ENCODE peak calls at places on chromosomes 1 and 21, in eight cellular contexts. Q is pancreas, C is GM12865, N is AG04450, E is Calu3, F is MM.1S, P is left ventricle myocardium inferior, H is heart left ventricle. B is an unnamed sample.

GRCh38 chr1:50174101-50174500 is 65.4 kb downstream of the ELAVL4 start:
- DNase-seq in Q (no peak), C (peak), N (no peak), E (no peak), F (peak), P (no peak), H (no peak), B (no peak)

GRCh38 chr1:99685516-99686180 is 39.7 kb downstream of the PALMD start:
- DNase-seq in Q (peak), C (peak), N (peak), E (peak), F (peak), P (peak), H (peak), B (no peak)

GRCh38 chr1:160682983-160683886 is 28.4 kb downstream of the CD48 start:
- DNase-seq in Q (no peak), C (peak), N (no peak), E (no peak), F (peak), P (no peak), H (no peak), B (no peak)

GRCh38 chr1:172756029-172756428 is 97.1 kb downstream of the FASLG start:
- DNase-seq in Q (no peak), C (no peak), N (no peak), E (no peak), F (no peak), P (no peak), H (no peak), B (no peak)

GRCh38 chr1:93033785-93034184 is 45.3 kb upstream of the MTF2 start:
- DNase-seq in Q (no peak), C (peak), N (no peak), E (no peak), F (peak), P (no peak), H (no peak), B (no peak)

GRCh38 chr1:8687053-8687452 is 130.4 kb downstream of the RERE start:
- DNase-seq in Q (no peak), C (peak), N (no peak), E (no peak), F (no peak), P (no peak), H (no peak), B (no peak)

GRCh38 chr1:108661030-108661609 is at the start of gene HENMT1:
- DNase-seq in Q (peak), C (peak), N (no peak), E (peak), F (peak), P (peak), H (peak), B (no peak)

GRCh38 chr1:202143011-202143767 is 1.3 kb downstream of the ARL8A start:
- DNase-seq in Q (no peak), C (peak), N (no peak), E (peak), F (peak), P (peak), H (no peak), B (no peak)

GRCh38 chr1:184827600-184828368 is 73.1 kb upstream of the EDEM3 start:
- DNase-seq in Q (no peak), C (no peak), N (peak), E (peak), F (peak), P (no peak), H (no peak), B (no peak)

GRCh38 chr1:184533049-184533448 is 146.2 kb downstream of the C1orf21 start:
- DNase-seq in Q (no peak), C (peak), N (no peak), E (no peak), F (no peak), P (no peak), H (no peak), B (no peak)

GRCh38 chr1:115530407-115530806 is 111.4 kb upstream of the VANGL1 start:
- DNase-seq in Q (no peak), C (no peak), N (no peak), E (no peak), F (no peak), P (no peak), H (peak), B (no peak)

GRCh38 chr1:173669491-173669941 is at the start of gene ANKRD45:
- DNase-seq in Q (peak), C (peak), N (no peak), E (peak), F (no peak), P (peak), H (peak), B (peak)

GRCh38 chr1:55679971-55680370 is 464.8 kb upstream of the USP24 start:
- DNase-seq in Q (no peak), C (no peak), N (peak), E (no peak), F (no peak), P (no peak), H (no peak), B (no peak)

GRCh38 chr1:94411217-94411616 is 7.0 kb upstream of the ABCD3 start:
- DNase-seq in Q (no peak), C (peak), N (no peak), E (no peak), F (no peak), P (no peak), H (no peak), B (no peak)

GRCh38 chr21:38858429-38859205 is 52.9 kb downstream of the ETS2 start:
- DNase-seq in Q (no peak), C (no peak), N (no peak), E (no peak), F (no peak), P (no peak), H (no peak), B (no peak)

GRCh38 chr1:214830956-214831355 is 228.0 kb downstream of the CENPF start:
- DNase-seq in Q (no peak), C (no peak), N (no peak), E (no peak), F (no peak), P (no peak), H (no peak), B (no peak)

GRCh38 chr1:84078108-84078823 is 65.8 kb upstream of the PRKACB start:
- DNase-seq in Q (peak), C (peak), N (no peak), E (no peak), F (no peak), P (no peak), H (peak), B (peak)

GRCh38 chr21:46114963-46115362 is 17.1 kb downstream of the COL6A2 start:
- DNase-seq in Q (peak), C (no peak), N (no peak), E (no peak), F (no peak), P (peak), H (peak), B (peak)

GRCh38 chr1:99956755-99957154 is 13.0 kb upstream of the SLC35A3 start:
- DNase-seq in Q (no peak), C (no peak), N (no peak), E (no peak), F (no peak), P (no peak), H (no peak), B (no peak)

GRCh38 chr1:24986372-24986979 is 56.4 kb upstream of the RUNX3 start:
- DNase-seq in Q (no peak), C (no peak), N (no peak), E (no peak), F (no peak), P (no peak), H (peak), B (peak)

GRCh38 chr1:55512467-55512866 is 297.3 kb upstream of the USP24 start:
- DNase-seq in Q (no peak), C (no peak), N (no peak), E (no peak), F (no peak), P (no peak), H (no peak), B (no peak)

GRCh38 chr1:222815367-222815765 is 527 bp downstream of the DISP1 start:
- DNase-seq in Q (no peak), C (no peak), N (no peak), E (peak), F (no peak), P (no peak), H (no peak), B (no peak)

GRCh38 chr1:166870584-166870983 is 5.5 kb downstream of the TADA1 start:
- DNase-seq in Q (no peak), C (no peak), N (no peak), E (no peak), F (no peak), P (no peak), H (no peak), B (no peak)

GRCh38 chr1:15328785-15329480 is 80.8 kb upstream of the EFHD2 start:
- DNase-seq in Q (no peak), C (no peak), N (no peak), E (no peak), F (no peak), P (peak), H (peak), B (no peak)

GRCh38 chr1:110211503-110212164 is 1.5 kb downstream of the KCNC4 start:
- DNase-seq in Q (no peak), C (no peak), N (no peak), E (peak), F (no peak), P (no peak), H (no peak), B (no peak)

GRCh38 chr1:161725888-161726630 is 4.7 kb downstream of the FCRLB start:
- DNase-seq in Q (peak), C (peak), N (no peak), E (peak), F (peak), P (peak), H (peak), B (no peak)

GRCh38 chr1:33348194-33348593 is 27.3 kb upstream of the A3GALT2 start:
- DNase-seq in Q (no peak), C (no peak), N (no peak), E (no peak), F (no peak), P (no peak), H (no peak), B (no peak)

GRCh38 chr1:202349263-202349928 is 897 bp downstream of the PPP1R12B start:
- DNase-seq in Q (no peak), C (peak), N (no peak), E (no peak), F (peak), P (no peak), H (no peak), B (no peak)

DNA sequence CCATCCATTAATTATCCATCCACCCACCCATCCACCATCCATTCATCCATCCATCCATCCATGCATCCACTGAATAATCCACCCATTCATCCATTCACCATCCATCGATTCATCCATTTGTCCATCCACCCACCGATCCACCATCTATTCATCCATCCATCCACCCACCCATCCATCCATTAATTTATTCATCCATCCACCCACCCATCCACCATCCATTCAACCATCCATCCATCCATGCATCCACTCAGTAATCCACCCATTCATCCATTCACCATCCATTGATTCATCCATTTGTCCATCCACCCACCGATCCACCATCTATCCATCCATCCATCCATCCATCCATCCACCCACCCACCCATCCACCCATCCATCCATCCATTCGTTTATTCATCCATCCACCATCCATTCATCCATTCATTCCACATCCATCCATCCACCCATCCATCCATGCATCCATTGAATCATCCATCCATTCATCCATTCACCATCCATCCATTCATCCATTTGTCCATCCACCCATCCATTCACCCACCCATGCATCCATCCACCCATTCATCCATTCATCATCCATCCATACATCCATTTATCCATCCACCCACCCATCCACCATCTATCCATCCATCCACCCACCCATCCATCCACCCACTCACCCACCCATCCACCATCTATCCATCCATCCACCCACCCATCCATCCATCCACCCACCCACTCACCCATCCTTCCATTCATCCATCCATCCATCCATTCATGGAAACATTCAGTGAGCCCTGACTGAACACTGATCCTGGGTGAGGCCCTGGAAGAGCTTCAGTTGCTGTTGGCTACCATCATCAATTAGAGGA is 83.4 kb upstream of the ARHGEF16 start:
- DNase-seq in Q (no peak), C (no peak), N (no peak), E (no peak), F (no peak), P (no peak), H (no peak), B (no peak)
- TF ChIP-seq CTCF in Q (no peak), C (no peak), N (no peak), E (no peak), F (no peak), P (no peak), H (no peak), B (no peak)

DNA sequence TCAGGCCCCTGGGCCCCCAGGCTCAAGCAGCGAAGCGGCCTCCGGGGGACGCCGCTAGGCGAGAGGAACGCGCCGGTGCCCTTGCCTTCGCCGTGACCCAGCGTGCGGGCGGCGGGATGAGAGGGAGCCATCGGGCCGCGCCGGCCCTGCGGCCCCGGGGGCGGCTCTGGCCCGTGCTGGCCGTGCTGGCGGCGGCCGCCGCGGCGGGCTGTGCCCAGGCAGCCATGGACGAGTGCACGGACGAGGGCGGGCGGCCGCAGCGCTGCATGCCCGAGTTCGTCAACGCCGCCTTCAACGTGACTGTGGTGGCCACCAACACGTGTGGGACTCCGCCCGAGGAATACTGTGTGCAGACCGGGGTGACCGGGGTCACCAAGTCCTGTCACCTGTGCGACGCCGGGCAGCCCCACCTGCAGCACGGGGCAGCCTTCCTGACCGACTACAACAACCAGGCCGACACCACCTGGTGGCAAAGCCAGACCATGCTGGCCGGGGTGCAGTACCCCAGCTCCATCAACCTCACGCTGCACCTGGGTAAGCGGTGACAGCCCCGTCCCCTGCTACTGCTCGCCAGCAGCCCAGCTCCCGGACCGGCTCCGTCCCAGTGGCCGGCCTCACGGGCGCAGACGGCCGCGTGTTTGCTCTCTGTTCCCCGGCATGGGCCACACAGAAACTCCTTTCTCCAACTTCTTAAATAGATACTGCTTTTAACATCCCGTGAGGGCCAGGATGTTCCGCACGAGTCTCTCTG is 556 bp downstream of the LAMC1 start:
- DNase-seq in Q (peak), C (peak), N (no peak), E (peak), F (peak), P (peak), H (peak), B (peak)
- TF ChIP-seq CTCF in Q (peak), C (peak), N (peak), E (peak), F (peak), P (peak), H (peak), B (peak)

GRCh38 chr1:39205781-39206464 is 1.4 kb downstream of the MACF1 start:
- DNase-seq in Q (no peak), C (no peak), N (no peak), E (no peak), F (no peak), P (no peak), H (no peak), B (no peak)

GRCh38 chr1:39199593-39199992 is 4.9 kb upstream of the MACF1 start:
- DNase-seq in Q (no peak), C (no peak), N (no peak), E (no peak), F (no peak), P (no peak), H (no peak), B (no peak)

GRCh38 chr1:39205102-39205780 is 746 bp downstream of the MACF1 start:
- DNase-seq in Q (no peak), C (peak), N (no peak), E (no peak), F (peak), P (peak), H (peak), B (no peak)

GRCh38 chr1:39204441-39205081 is at the start of gene MACF1:
- DNase-seq in Q (no peak), C (peak), N (peak), E (no peak), F (peak), P (peak), H (peak), B (no peak)
- TF ChIP-seq CTCF in Q (no peak), C (no peak), N (peak), E (no peak), F (peak), P (peak), H (peak), B (peak)

GRCh38 chr1:175744833-175745232 is 1.4 kb upstream of the TNR start:
- DNase-seq in Q (no peak), C (no peak), N (no peak), E (no peak), F (no peak), P (no peak), H (no peak), B (no peak)
- TF ChIP-seq CTCF in Q (no peak), C (no peak), N (peak), E (no peak), F (peak), P (no peak), H (no peak), B (peak)

GRCh38 chr1:224517171-224517570 is 82.6 kb upstream of the WDR26 start:
- DNase-seq in Q (no peak), C (no peak), N (no peak), E (no peak), F (no peak), P (no peak), H (no peak), B (no peak)

GRCh38 chr1:224513383-224513782 is 78.8 kb upstream of the WDR26 start:
- DNase-seq in Q (no peak), C (no peak), N (no peak), E (no peak), F (no peak), P (no peak), H (no peak), B (no peak)

GRCh38 chr1:224512600-224513151 is 78.1 kb upstream of the WDR26 start:
- DNase-seq in Q (no peak), C (no peak), N (no peak), E (no peak), F (no peak), P (no peak), H (no peak), B (no peak)

GRCh38 chr1:224510880-224511645 is 76.5 kb upstream of the WDR26 start:
- DNase-seq in Q (no peak), C (peak), N (no peak), E (no peak), F (peak), P (no peak), H (no peak), B (no peak)

GRCh38 chr1:224513787-224514209 is 79.2 kb upstream of the WDR26 start:
- DNase-seq in Q (peak), C (peak), N (no peak), E (peak), F (peak), P (peak), H (peak), B (no peak)
- TF ChIP-seq CTCF in Q (peak), C (peak), N (peak), E (peak), F (peak), P (peak), H (peak), B (peak)

GRCh38 chr1:206856674-206857464 is 8.6 kb upstream of the IL20 start:
- DNase-seq in Q (no peak), C (peak), N (no peak), E (no peak), F (peak), P (no peak), H (no peak), B (no peak)
- TF ChIP-seq CTCF in Q (no peak), C (peak), N (peak), E (peak), F (peak), P (no peak), H (no peak), B (peak)

GRCh38 chr21:35254752-35255138 is 205.6 kb upstream of the RUNX1 start:
- DNase-seq in Q (no peak), C (no peak), N (no peak), E (no peak), F (no peak), P (no peak), H (no peak), B (no peak)

GRCh38 chr21:35254006-35254751 is 205.1 kb upstream of the RUNX1 start:
- DNase-seq in Q (no peak), C (no peak), N (peak), E (no peak), F (no peak), P (no peak), H (no peak), B (no peak)

GRCh38 chr21:35258521-35258920 is 209.4 kb upstream of the RUNX1 start:
- DNase-seq in Q (no peak), C (no peak), N (no peak), E (no peak), F (no peak), P (no peak), H (no peak), B (no peak)

GRCh38 chr21:35257413-35257812 is 208.3 kb upstream of the RUNX1 start:
- DNase-seq in Q (peak), C (no peak), N (peak), E (peak), F (no peak), P (peak), H (peak), B (no peak)

GRCh38 chr21:35256468-35256988 is 207.4 kb upstream of the RUNX1 start:
- DNase-seq in Q (peak), C (no peak), N (peak), E (peak), F (no peak), P (peak), H (peak), B (no peak)
- TF ChIP-seq CTCF in Q (no peak), C (no peak), N (peak), E (no peak), F (no peak), P (no peak), H (no peak), B (peak)